ENCODE peak calls at places on chromosomes 11 and 22, in seven cellular contexts. O is kidney; Z is CD8-positive, alpha-beta T cell; P is mammary epithelial cell; R is thoracic aorta; D is astrocyte; J is mesendoderm. B is an unnamed sample.

GRCh38 chr22:27462190-27462589 is 339.4 kb downstream of the MN1 start:
- DNase-seq in O (no peak), Z (no peak), P (no peak), R (no peak), D (no peak), J (peak; percentile 26), B (no peak)

GRCh38 chr11:124886476-124886875 is 11.2 kb downstream of the ROBO4 start:
- DNase-seq in O (no peak), Z (no peak), P (no peak), R (no peak), D (no peak), J (no peak), B (no peak)

GRCh38 chr11:103961010-103961409 is 75.4 kb upstream of the DDI1 start:
- DNase-seq in O (no peak), Z (no peak), P (peak; percentile 61), R (no peak), D (peak; percentile 60), J (no peak), B (no peak)

GRCh38 chr11:76657139-76657823 is 13.3 kb downstream of the LRRC32 start:
- DNase-seq in O (peak; percentile 48), Z (no peak), P (no peak), R (no peak), D (no peak), J (no peak), B (no peak)

GRCh38 chr11:113253406-113253805 is 61.0 kb upstream of the TTC12 start:
- DNase-seq in O (no peak), Z (no peak), P (no peak), R (no peak), D (no peak), J (no peak), B (no peak)

GRCh38 chr22:17303840-17304779 is 65.2 kb upstream of the CECR2 start:
- DNase-seq in O (no peak), Z (peak; percentile 45), P (no peak), R (no peak), D (no peak), J (no peak), B (no peak)

GRCh38 chr11:125807909-125808308 is 20.0 kb downstream of the PATE3 start:
- DNase-seq in O (no peak), Z (no peak), P (no peak), R (no peak), D (peak; percentile 54), J (no peak), B (no peak)

GRCh38 chr11:699753-700152 is 4.1 kb downstream of the TMEM80 start:
- DNase-seq in O (no peak), Z (no peak), P (no peak), R (no peak), D (no peak), J (no peak), B (no peak)

GRCh38 chr22:27045103-27045940 is 387.9 kb downstream of the MIAT start:
- DNase-seq in O (no peak), Z (no peak), P (peak; percentile 69), R (no peak), D (peak; percentile 83), J (peak; percentile 62), B (no peak)

GRCh38 chr11:13462311-13462927 is 603 bp downstream of the BTBD10 start:
- DNase-seq in O (no peak), Z (peak; percentile 66), P (peak; percentile 82), R (peak; percentile 11), D (peak; percentile 45), J (peak; percentile 92), B (peak; percentile 74)

GRCh38 chr11:64998690-64999431 is 2.1 kb upstream of the BATF2 start:
- DNase-seq in O (no peak), Z (no peak), P (no peak), R (no peak), D (no peak), J (no peak), B (no peak)

GRCh38 chr22:21447694-21448402 is 19.3 kb upstream of the TMEM191C start:
- DNase-seq in O (peak; percentile 61), Z (no peak), P (no peak), R (no peak), D (no peak), J (peak; percentile 34), B (no peak)

GRCh38 chr11:28464252-28464867 is 356.2 kb downstream of the METTL15 start:
- DNase-seq in O (no peak), Z (no peak), P (no peak), R (no peak), D (peak; percentile 60), J (no peak), B (no peak)

GRCh38 chr11:67510023-67510345 is 2.0 kb upstream of the CDK2AP2 start:
- DNase-seq in O (no peak), Z (no peak), P (no peak), R (no peak), D (peak; percentile 12), J (no peak), B (no peak)

GRCh38 chr22:27241430-27242110 is 560.0 kb downstream of the MN1 start:
- DNase-seq in O (peak; percentile 76), Z (no peak), P (no peak), R (no peak), D (no peak), J (no peak), B (no peak)

GRCh38 chr11:129190087-129190486 is 2.0 kb downstream of the ARHGAP32 start:
- DNase-seq in O (no peak), Z (no peak), P (peak; percentile 39), R (no peak), D (no peak), J (peak; percentile 33), B (no peak)

GRCh38 chr22:32583074-32583677 is 108.6 kb downstream of the FBXO7 start:
- DNase-seq in O (no peak), Z (no peak), P (no peak), R (no peak), D (no peak), J (no peak), B (no peak)
- H3K27ac ChIP-seq in O (no peak overlapping the region), Z (no peak overlapping the region), P (no peak overlapping the region), R (no peak overlapping the region), D (no peak overlapping the region), J (no peak overlapping the region), B (no peak overlapping the region)

GRCh38 chr11:78594814-78595213 is 20.1 kb upstream of the NARS2 start:
- DNase-seq in O (no peak), Z (no peak), P (no peak), R (no peak), D (no peak), J (no peak), B (no peak)
- H3K36me3 ChIP-seq in O (no peaks in the 10 kb centered on the region), Z (no peaks in the 10 kb centered on the region), P (no peaks in the 10 kb centered on the region), R (no peaks in the 10 kb centered on the region), D (no peaks in the 10 kb centered on the region), J (no peaks in the 10 kb centered on the region), B (no peaks in the 10 kb centered on the region)

DNA sequence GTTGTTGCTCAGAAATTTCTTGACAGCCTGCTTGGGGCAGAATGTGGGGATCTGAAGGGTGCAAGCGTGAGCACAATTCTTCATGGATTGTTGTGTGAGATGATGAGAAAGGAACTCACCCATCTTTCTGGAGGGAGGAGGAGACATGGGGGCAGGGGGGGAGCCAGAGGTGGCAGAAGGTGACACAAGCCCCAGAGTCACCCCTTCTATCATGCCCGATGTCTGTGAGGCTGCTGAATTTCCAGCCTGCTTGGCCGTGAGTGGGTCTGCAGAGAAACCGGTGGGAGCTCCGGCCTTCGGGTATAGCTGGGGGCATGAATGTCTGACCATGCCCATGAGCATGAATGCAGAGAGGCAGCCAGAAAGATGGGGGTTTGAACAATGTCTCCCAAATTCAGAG is 870.7 kb downstream of the TBC1D22A start:
- DNase-seq in O (no peak), Z (no peak), P (no peak), R (no peak), D (no peak), J (no peak), B (no peak)
- H3K4me3 ChIP-seq in O (no peak overlapping the region), Z (no peak overlapping the region), P (no peak overlapping the region), R (no peak overlapping the region), D (no peak overlapping the region), J (no peak overlapping the region), B (no peak overlapping the region)

GRCh38 chr11:17550455-17551346 is 3.6 kb downstream of the OTOG start:
- DNase-seq in O (no peak), Z (no peak), P (no peak), R (no peak), D (no peak), J (no peak), B (no peak)

GRCh38 chr11:17553249-17553546 is 6.1 kb downstream of the OTOG start:
- DNase-seq in O (peak; percentile 56), Z (no peak), P (no peak), R (no peak), D (no peak), J (no peak), B (no peak)

GRCh38 chr11:17552041-17552355 is 4.9 kb downstream of the OTOG start:
- DNase-seq in O (no peak), Z (no peak), P (no peak), R (no peak), D (no peak), J (no peak), B (no peak)

GRCh38 chr11:17552392-17553248 is 5.6 kb downstream of the OTOG start:
- DNase-seq in O (peak; percentile 58), Z (no peak), P (no peak), R (no peak), D (peak; percentile 8), J (no peak), B (no peak)

GRCh38 chr11:17551347-17552040 is 4.4 kb downstream of the OTOG start:
- DNase-seq in O (no peak), Z (no peak), P (no peak), R (no peak), D (no peak), J (no peak), B (no peak)
- H3K27ac ChIP-seq in O (no peak overlapping the region), Z (no peak overlapping the region), P (no peak overlapping the region), R (no peak overlapping the region), D (no peak overlapping the region), J (no peak overlapping the region), B (no peak overlapping the region)

GRCh38 chr11:70410276-70410675 is 11.9 kb downstream of the CTTN start:
- DNase-seq in O (no peak), Z (no peak), P (no peak), R (no peak), D (no peak), J (no peak), B (no peak)
- H3K36me3 ChIP-seq in O (peaks cover 67% of the 10 kb centered on the region), Z (no peaks in the 10 kb centered on the region), P (peaks cover 48% of the 10 kb centered on the region), R (peaks cover 90% of the 10 kb centered on the region), D (peaks cover 72% of the 10 kb centered on the region), J (peaks cover 50% of the 10 kb centered on the region), B (peaks cover 97% of the 10 kb centered on the region)

GRCh38 chr22:19760652-19761002 is at the start of gene TBX1:
- DNase-seq in O (no peak), Z (no peak), P (no peak), R (no peak), D (no peak), J (no peak), B (no peak)
- H3K4me3 ChIP-seq in O (no peak within 1 kb of the TSS), Z (peak within 1 kb of the TSS; percentile 19), P (no peak within 1 kb of the TSS), R (peak within 1 kb of the TSS; percentile 69), D (no peak within 1 kb of the TSS), J (no peak within 1 kb of the TSS), B (peak within 1 kb of the TSS; percentile 41)

B was measured in SJSA1.